ENCODE peak calls at places on chromosomes 2 and 18, in four cellular contexts. One of them, this sample, is unnamed.

GRCh38 chr2:219426534-219427136 is 8.0 kb upstream of the SPEG start:
- DNase-seq in left colon: no peak
- DNase-seq in ovary: no peak
- DNase-seq in foreskin fibroblast: no peak
- DNase-seq in this sample: no peak

GRCh38 chr2:9950521-9951271 is 797 bp upstream of the GRHL1 start:
- DNase-seq in ovary: peak; percentile 35
- DNase-seq in left colon: peak; percentile 56
- DNase-seq in foreskin fibroblast: no peak
- DNase-seq in this sample: peak; percentile 41

GRCh38 chr2:229071292-229071976 is 199.7 kb downstream of the PID1 start:
- DNase-seq in left colon: no peak
- DNase-seq in ovary: no peak
- DNase-seq in foreskin fibroblast: peak; percentile 65
- DNase-seq in this sample: no peak

GRCh38 chr2:217899231-217900009 is 103.4 kb downstream of the TNS1 start:
- DNase-seq in foreskin fibroblast: peak; percentile 83
- DNase-seq in left colon: peak; percentile 57
- DNase-seq in ovary: peak; percentile 69
- DNase-seq in this sample: peak; percentile 78

GRCh38 chr2:179454443-179455218 is 190.0 kb upstream of the SESTD1 start:
- DNase-seq in left colon: no peak
- DNase-seq in ovary: no peak
- DNase-seq in foreskin fibroblast: peak; percentile 90
- DNase-seq in this sample: no peak

GRCh38 chr18:45168883-45169585 is 446.2 kb upstream of the SLC14A2 start:
- DNase-seq in ovary: no peak
- DNase-seq in left colon: no peak
- DNase-seq in foreskin fibroblast: peak; percentile 67
- DNase-seq in this sample: no peak

GRCh38 chr2:239956818-239957261 is 68.3 kb downstream of the NDUFA10 start:
- DNase-seq in foreskin fibroblast: no peak
- DNase-seq in left colon: no peak
- DNase-seq in ovary: peak; percentile 13
- DNase-seq in this sample: no peak

GRCh38 chr18:5239447-5239846 is 42.4 kb upstream of the AKAIN1 start:
- DNase-seq in left colon: no peak
- DNase-seq in foreskin fibroblast: no peak
- DNase-seq in ovary: no peak
- DNase-seq in this sample: no peak

GRCh38 chr2:230865766-230866703 is 1.3 kb downstream of the ITM2C start:
- DNase-seq in ovary: no peak
- DNase-seq in foreskin fibroblast: no peak
- DNase-seq in left colon: peak; percentile 94
- DNase-seq in this sample: peak; percentile 41

GRCh38 chr2:71154279-71154678 is 23.8 kb downstream of the MPHOSPH10 start:
- DNase-seq in foreskin fibroblast: no peak
- DNase-seq in left colon: no peak
- DNase-seq in ovary: no peak
- DNase-seq in this sample: no peak

GRCh38 chr2:130819226-130819914 is 17.3 kb upstream of the ARHGEF4 start:
- DNase-seq in left colon: no peak
- DNase-seq in foreskin fibroblast: no peak
- DNase-seq in ovary: no peak
- DNase-seq in this sample: no peak

GRCh38 chr2:62030902-62031301 is 125.4 kb downstream of the COMMD1 start:
- DNase-seq in left colon: no peak
- DNase-seq in foreskin fibroblast: no peak
- DNase-seq in ovary: no peak
- DNase-seq in this sample: no peak

This sample was measured in pancreas.